ENCODE peak calls at places on chromosomes 12 and 14, in five cellular contexts. E, B, G, T and R are unnamed samples.

GRCh38 chr12:64900540-64900939 is 76.1 kb downstream of the TBC1D30 start:
- DNase-seq in E (no peak), B (no peak), G (no peak), T (no peak), R (no peak)

GRCh38 chr14:76236172-76237130 is 84.7 kb downstream of the GPATCH2L start:
- DNase-seq in E (no peak), B (no peak), G (no peak), T (no peak), R (no peak)

GRCh38 chr14:80477388-80478160 is 266.3 kb upstream of the DIO2 start:
- DNase-seq in E (no peak), B (no peak), G (no peak), T (no peak), R (no peak)

GRCh38 chr14:69133206-69134125 is 19.5 kb downstream of the DCAF5 start:
- DNase-seq in E (peak; percentile 45), B (no peak), G (no peak), T (no peak), R (no peak)

GRCh38 chr12:104805186-104805585 is 152.9 kb downstream of the SLC41A2 start:
- DNase-seq in E (no peak), B (no peak), G (no peak), T (no peak), R (no peak)

GRCh38 chr14:105338392-105338791 is 23.8 kb downstream of the PACS2 start:
- DNase-seq in E (no peak), B (peak; percentile 59), G (no peak), T (no peak), R (no peak)

GRCh38 chr14:88005978-88006851 is 1.3 kb downstream of the GPR65 start:
- DNase-seq in E (no peak), B (no peak), G (peak; percentile 30), T (no peak), R (no peak)

GRCh38 chr12:65121049-65121955 is at the start of gene WIF1:
- DNase-seq in E (peak; percentile 52), B (peak; percentile 63), G (peak; percentile 19), T (no peak), R (no peak)

GRCh38 chr14:54627325-54627717 is 60.4 kb downstream of the SAMD4A start:
- DNase-seq in E (no peak), B (no peak), G (no peak), T (no peak), R (no peak)

GRCh38 chr12:72323881-72324280 is 51.7 kb downstream of the TRHDE start:
- DNase-seq in E (no peak), B (no peak), G (no peak), T (no peak), R (no peak)

GRCh38 chr12:52206309-52207040 is 14.7 kb upstream of the KRT80 start:
- DNase-seq in E (no peak), B (peak; percentile 61), G (no peak), T (no peak), R (no peak)

GRCh38 chr12:132428872-132429121 is 61.2 kb upstream of the FBRSL1 start:
- DNase-seq in E (no peak), B (no peak), G (no peak), T (no peak), R (no peak)

GRCh38 chr12:131711551-131712205 is 788 bp downstream of the SFSWAP start:
- DNase-seq in E (no peak), B (no peak), G (no peak), T (no peak), R (no peak)

GRCh38 chr14:73758392-73759182 is 44.4 kb upstream of the PNMA1 start:
- DNase-seq in E (peak; percentile 89), B (peak; percentile 85), G (peak; percentile 87), T (peak; percentile 69), R (peak; percentile 94)

GRCh38 chr14:103315368-103315911 is 18.6 kb upstream of the EIF5 start:
- DNase-seq in E (no peak), B (peak; percentile 57), G (no peak), T (peak; percentile 75), R (no peak)

GRCh38 chr12:49046129-49046895 is 14.3 kb downstream of the KMT2D start:
- DNase-seq in E (no peak), B (no peak), G (no peak), T (no peak), R (no peak)

GRCh38 chr14:21233457-21234076 is 35.7 kb downstream of the HNRNPC start:
- DNase-seq in E (no peak), B (no peak), G (no peak), T (no peak), R (no peak)

GRCh38 chr12:53071591-53072551 is 7.3 kb downstream of the SPRYD3 start:
- DNase-seq in E (peak; percentile 57), B (no peak), G (peak; percentile 60), T (peak; percentile 87), R (peak; percentile 96)

GRCh38 chr12:129902371-129903091 is 1.3 kb downstream of the TMEM132D start:
- DNase-seq in E (no peak), B (no peak), G (no peak), T (no peak), R (peak; percentile 79)

GRCh38 chr12:47896633-47897032 is 8.2 kb downstream of the VDR start:
- DNase-seq in E (peak; percentile 34), B (no peak), G (peak; percentile 65), T (no peak), R (no peak)

GRCh38 chr12:6949063-6949594 is 2.0 kb upstream of the PTPN6 start:
- DNase-seq in E (no peak), B (no peak), G (no peak), T (no peak), R (no peak)

GRCh38 chr12:65335021-65335714 is 56.7 kb downstream of the MSRB3 start:
- DNase-seq in E (no peak), B (no peak), G (no peak), T (peak; percentile 41), R (no peak)

GRCh38 chr12:105279460-105280056 is 43.6 kb upstream of the APPL2 start:
- DNase-seq in E (peak; percentile 43), B (no peak), G (peak; percentile 25), T (no peak), R (peak; percentile 12)

GRCh38 chr14:37590096-37590809 is 4.8 kb downstream of the FOXA1 start:
- DNase-seq in E (no peak), B (no peak), G (no peak), T (no peak), R (no peak)

GRCh38 chr12:57270966-57271470 is 20.0 kb upstream of the STAC3 start:
- DNase-seq in E (no peak), B (no peak), G (no peak), T (no peak), R (no peak)

GRCh38 chr14:80681651-80682050 is 259.9 kb downstream of the CEP128 start:
- DNase-seq in E (no peak), B (no peak), G (no peak), T (no peak), R (no peak)

GRCh38 chr14:102810523-102810922 is 33.3 kb downstream of the TRAF3 start:
- DNase-seq in E (no peak), B (no peak), G (no peak), T (no peak), R (no peak)

GRCh38 chr12:52454411-52455201 is 2.7 kb upstream of the KRT6B start:
- DNase-seq in E (no peak), B (no peak), G (no peak), T (no peak), R (peak; percentile 34)

GRCh38 chr12:128969480-128970055 is 116.3 kb downstream of the GLT1D1 start:
- DNase-seq in E (peak; percentile 52), B (no peak), G (peak; percentile 20), T (no peak), R (no peak)

GRCh38 chr12:130497991-130498390 is 160.3 kb downstream of the PIWIL1 start:
- DNase-seq in E (no peak), B (no peak), G (no peak), T (no peak), R (no peak)

GRCh38 chr12:2360630-2361170 is 307.9 kb downstream of the CACNA1C start:
- DNase-seq in E (no peak), B (peak; percentile 5), G (no peak), T (no peak), R (no peak)

GRCh38 chr12:359091-359490 is 30.0 kb downstream of the KDM5A start:
- DNase-seq in E (no peak), B (no peak), G (no peak), T (no peak), R (no peak)

GRCh38 chr12:62320054-62320453 is 59.9 kb downstream of the USP15 start:
- DNase-seq in E (no peak), B (no peak), G (no peak), T (no peak), R (no peak)
- H3K36me3 ChIP-seq in E (peaks cover 11% of the 10 kb centered on the region), B (peaks cover 36% of the 10 kb centered on the region), G (no peaks in the 10 kb centered on the region), T (peaks cover 16% of the 10 kb centered on the region), R (peaks cover 17% of the 10 kb centered on the region)

DNA sequence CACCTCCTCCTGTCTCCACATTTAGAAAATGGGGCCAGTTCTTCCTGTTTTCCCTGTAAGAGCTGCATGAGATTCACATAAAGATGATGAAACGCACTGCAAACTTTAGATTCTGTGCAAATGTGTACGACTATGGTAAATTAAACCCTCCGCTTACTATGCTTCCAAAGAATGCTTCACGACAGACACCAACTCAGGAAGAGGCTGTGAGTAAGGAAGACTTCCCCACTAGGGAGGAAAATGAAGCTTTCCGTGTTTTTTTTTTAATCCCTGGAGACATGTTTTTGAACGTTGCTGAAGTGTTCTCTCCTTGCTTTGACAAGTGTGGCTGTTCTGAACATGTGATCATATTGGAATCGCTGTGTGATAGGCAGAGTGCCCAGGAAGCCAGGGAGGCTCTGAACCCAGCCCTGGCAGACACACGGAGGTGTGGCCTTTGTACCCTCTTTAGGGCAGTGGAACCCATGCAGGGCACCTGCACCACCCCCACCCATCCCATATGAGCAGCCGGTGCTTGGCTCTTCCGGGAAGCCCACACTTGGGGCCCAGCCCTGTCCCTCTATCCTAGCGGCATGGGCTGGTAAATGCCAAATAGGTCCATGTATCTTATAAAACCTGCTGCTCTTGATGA is 7.5 kb upstream of the SYNE3 start:
- DNase-seq in E (peak; percentile 49), B (no peak), G (peak; percentile 79), T (no peak), R (no peak)
- TF ChIP-seq POLR2A in E (no peak), B (no peak), G (no peak), T (no peak), R (no peak)

GRCh38 chr14:30369531-30370180 is 189.3 kb upstream of the G2E3 start:
- DNase-seq in E (no peak), B (no peak), G (no peak), T (no peak), R (no peak)
- H3K36me3 ChIP-seq in E (no peaks in the 10 kb centered on the region), B (no peaks in the 10 kb centered on the region), G (no peaks in the 10 kb centered on the region), T (no peaks in the 10 kb centered on the region), R (no peaks in the 10 kb centered on the region)

DNA sequence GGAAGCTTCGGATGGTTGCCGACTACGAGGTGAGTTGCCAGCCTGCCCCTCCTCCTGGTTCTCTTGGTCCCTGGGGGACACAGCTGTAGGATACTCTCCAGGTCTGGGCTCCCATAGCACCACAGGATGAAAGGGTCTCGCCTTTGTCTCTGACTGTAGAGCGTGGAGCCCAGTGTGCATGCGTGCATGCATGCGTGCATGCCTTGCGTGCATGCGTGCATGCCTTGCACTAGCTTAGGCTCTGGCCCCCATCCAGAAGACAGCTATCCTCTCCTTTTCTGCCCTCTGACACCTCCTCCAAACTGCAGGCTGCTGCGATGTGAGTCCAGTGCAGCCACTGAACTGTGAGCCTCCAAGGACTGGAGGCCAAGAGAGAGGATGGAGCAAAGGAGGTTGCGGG is 19.1 kb downstream of the NGB start:
- DNase-seq in E (no peak), B (no peak), G (no peak), T (no peak), R (no peak)
- TF ChIP-seq POLR2A in E (no peak), B (no peak), G (no peak), T (no peak), R (no peak)